ENCODE peak calls at places on chromosomes 5 and 9, in seven cellular contexts. D is K562, F is SK-N-SH, T is HCT116, L is GM12878, Q is H1, J is HepG2. U is an unnamed sample.
A peak's percentile ranks its signal among the peaks of the same experiment; 100 is the strongest.

GRCh38 chr5:96079075-96079474 is 117.4 kb upstream of the ELL2 start:
- DNase-seq in D (no peak), F (no peak), T (peak; percentile 83), L (no peak), Q (no peak), J (peak; percentile 35), U (no peak)

GRCh38 chr9:111036068-111036789 is 2.0 kb downstream of the LPAR1 start:
- DNase-seq in D (no peak), F (peak; percentile 69), T (peak; percentile 1), L (no peak), Q (peak; percentile 78), J (no peak), U (no peak)

GRCh38 chr5:83145882-83146331 is 68.6 kb downstream of the XRCC4 start:
- DNase-seq in D (no peak), F (no peak), T (no peak), L (no peak), Q (no peak), J (no peak), U (no peak)

GRCh38 chr5:125987677-125988255 is 435.4 kb upstream of the GRAMD2B start:
- DNase-seq in D (no peak), F (no peak), T (no peak), L (no peak), Q (no peak), J (no peak), U (peak; percentile 34)

GRCh38 chr9:79565245-79565644 is 6.5 kb upstream of the TLE4 start:
- DNase-seq in D (no peak), F (no peak), T (no peak), L (peak; percentile 42), Q (no peak), J (no peak), U (no peak)

GRCh38 chr5:117084052-117084451 is 509.4 kb upstream of the SEMA6A start:
- DNase-seq in D (no peak), F (no peak), T (no peak), L (no peak), Q (no peak), J (no peak), U (peak; percentile 64)

GRCh38 chr5:92403308-92403707 is 1020.2 kb upstream of the ARRDC3 start:
- DNase-seq in D (no peak), F (no peak), T (no peak), L (no peak), Q (no peak), J (no peak), U (no peak)

GRCh38 chr9:92668746-92669526 is 995 bp downstream of the IPPK start:
- DNase-seq in D (peak; percentile 80), F (peak; percentile 53), T (no peak), L (no peak), Q (no peak), J (peak; percentile 43), U (peak; percentile 55)

GRCh38 chr9:99085949-99086948 is 18.7 kb upstream of the TGFBR1 start:
- DNase-seq in D (no peak), F (no peak), T (no peak), L (no peak), Q (no peak), J (no peak), U (no peak)

GRCh38 chr9:82105729-82106128 is 117.2 kb downstream of the SPATA31D1 start:
- DNase-seq in D (no peak), F (no peak), T (no peak), L (no peak), Q (no peak), J (peak; percentile 10), U (no peak)

GRCh38 chr9:5671711-5672353 is 42.9 kb downstream of the RIC1 start:
- DNase-seq in D (no peak), F (no peak), T (peak; percentile 78), L (peak; percentile 17), Q (no peak), J (no peak), U (peak; percentile 5)

GRCh38 chr5:158039441-158039840 is 180.5 kb upstream of the CLINT1 start:
- DNase-seq in D (no peak), F (no peak), T (no peak), L (no peak), Q (no peak), J (no peak), U (no peak)

GRCh38 chr5:176892663-176893062 is 6.5 kb downstream of the HK3 start:
- DNase-seq in D (no peak), F (peak; percentile 45), T (no peak), L (no peak), Q (no peak), J (no peak), U (no peak)

GRCh38 chr5:115351356-115352195 is 55.1 kb upstream of the CCDC112 start:
- DNase-seq in D (no peak), F (no peak), T (no peak), L (no peak), Q (no peak), J (no peak), U (no peak)

GRCh38 chr9:20031836-20032235 is 243.0 kb upstream of the SLC24A2 start:
- DNase-seq in D (no peak), F (no peak), T (no peak), L (no peak), Q (no peak), J (no peak), U (no peak)

GRCh38 chr5:155460501-155460931 is 447.0 kb downstream of the KIF4B start:
- DNase-seq in D (no peak), F (no peak), T (no peak), L (no peak), Q (no peak), J (peak; percentile 91), U (no peak)

GRCh38 chr5:81786509-81786908 is 35.6 kb upstream of the SSBP2 start:
- DNase-seq in D (no peak), F (no peak), T (no peak), L (no peak), Q (no peak), J (no peak), U (no peak)

GRCh38 chr5:81788271-81788670 is 37.4 kb upstream of the SSBP2 start:
- DNase-seq in D (no peak), F (no peak), T (no peak), L (no peak), Q (no peak), J (no peak), U (no peak)

GRCh38 chr5:81785311-81785710 is 34.4 kb upstream of the SSBP2 start:
- DNase-seq in D (no peak), F (no peak), T (no peak), L (no peak), Q (no peak), J (no peak), U (peak; percentile 56)

GRCh38 chr5:81787843-81788242 is 36.9 kb upstream of the SSBP2 start:
- DNase-seq in D (peak; percentile 27), F (no peak), T (no peak), L (no peak), Q (peak; percentile 54), J (no peak), U (peak; percentile 59)

GRCh38 chr5:81789033-81789432 is 38.1 kb upstream of the SSBP2 start:
- DNase-seq in D (peak; percentile 52), F (no peak), T (no peak), L (no peak), Q (no peak), J (no peak), U (no peak)
- TF ChIP-seq JUND in D (peak; percentile 84), F (peak; percentile 29), T (peak; percentile 38), L (no peak), Q (no peak), J (no peak), U (no peak)

GRCh38 chr5:78500028-78500427 is 139.6 kb downstream of the SCAMP1 start:
- DNase-seq in D (no peak), F (no peak), T (no peak), L (no peak), Q (no peak), J (no peak), U (no peak)

GRCh38 chr5:78497573-78498533 is 137.4 kb downstream of the SCAMP1 start:
- DNase-seq in D (no peak), F (no peak), T (no peak), L (no peak), Q (peak; percentile 37), J (no peak), U (no peak)

GRCh38 chr5:78499485-78499884 is 139.1 kb downstream of the SCAMP1 start:
- DNase-seq in D (no peak), F (no peak), T (no peak), L (no peak), Q (peak; percentile 31), J (no peak), U (no peak)

GRCh38 chr5:78495800-78496199 is 135.4 kb downstream of the SCAMP1 start:
- DNase-seq in D (no peak), F (no peak), T (no peak), L (no peak), Q (peak; percentile 48), J (no peak), U (no peak)

DNA sequence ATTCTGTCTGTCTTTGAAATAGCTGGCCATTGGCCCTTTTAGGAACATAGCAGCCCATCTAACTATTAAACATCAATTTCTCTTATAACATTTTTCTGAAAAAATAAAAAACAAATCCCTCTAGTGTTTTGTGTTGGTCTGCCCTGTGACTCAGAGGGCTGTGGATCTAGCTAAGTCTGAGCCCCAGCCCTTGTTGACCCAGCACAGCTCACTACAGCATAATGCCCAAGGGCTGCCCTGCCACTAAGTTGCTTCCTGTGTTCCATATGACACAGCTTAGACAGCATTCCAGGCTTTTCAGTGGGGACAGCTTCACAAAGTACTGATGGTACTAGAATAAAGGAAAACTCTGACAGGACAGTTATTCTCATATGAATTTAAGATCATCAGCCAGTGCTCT is 136.0 kb downstream of the SCAMP1 start:
- DNase-seq in D (no peak), F (no peak), T (no peak), L (no peak), Q (no peak), J (peak; percentile 15), U (no peak)
- TF ChIP-seq JUND in D (no peak), F (no peak), T (no peak), L (no peak), Q (no peak), J (no peak), U (no peak)

DNA sequence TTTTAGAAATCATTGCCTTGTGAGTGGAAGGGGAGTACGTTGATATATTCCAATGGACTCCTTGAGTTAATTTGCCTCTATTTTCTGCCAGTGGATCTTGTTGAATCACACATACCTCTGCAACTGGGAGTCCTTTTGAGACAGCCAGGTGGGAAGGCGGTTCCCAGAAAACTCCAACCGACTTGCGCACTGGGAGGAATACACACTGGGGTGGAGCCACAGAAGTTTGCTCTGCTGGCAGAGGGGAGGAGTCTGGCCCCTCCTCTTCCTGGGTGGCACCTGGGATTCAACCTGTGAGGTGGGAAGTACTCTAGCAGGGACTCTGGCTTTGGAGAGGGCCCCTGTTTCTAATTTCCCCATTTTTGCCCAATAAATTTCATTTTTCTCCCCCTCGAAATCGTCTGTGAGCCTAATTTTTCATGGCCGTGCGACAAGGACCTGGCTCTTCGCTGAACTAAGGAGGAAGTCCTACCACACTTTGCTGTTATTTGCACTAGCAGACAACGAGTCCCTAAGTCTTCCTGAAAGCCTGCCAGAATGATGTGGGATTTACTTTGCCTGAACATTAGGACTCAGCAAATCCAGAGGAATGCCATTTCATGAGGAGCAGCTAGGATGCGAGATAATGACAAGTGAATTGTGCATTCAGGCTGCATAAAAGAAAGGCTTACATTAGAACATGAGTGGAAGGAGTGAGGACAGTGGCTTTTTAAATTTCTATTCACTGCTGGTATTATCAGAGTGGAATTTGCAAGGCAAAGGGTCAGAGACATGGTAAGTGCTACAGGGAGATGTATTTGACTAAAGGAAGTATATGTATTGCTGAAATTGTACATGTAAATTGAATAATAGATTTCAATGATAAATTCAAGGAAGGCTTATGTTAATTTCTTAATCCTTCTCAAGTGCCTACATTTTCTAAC is 67.2 kb downstream of the PRLR start:
- DNase-seq in D (no peak), F (no peak), T (no peak), L (no peak), Q (no peak), J (no peak), U (peak; percentile 71)
- TF ChIP-seq JUND in D (no peak), F (no peak), T (no peak), L (no peak), Q (no peak), J (no peak), U (no peak)

GRCh38 chr9:91341258-91341746 is 20.4 kb downstream of the AUH start:
- DNase-seq in D (peak; percentile 26), F (no peak), T (no peak), L (no peak), Q (no peak), J (no peak), U (no peak)
- TF ChIP-seq JUND in D (no peak), F (no peak), T (no peak), L (no peak), Q (no peak), J (no peak), U (no peak)